ENCODE peak calls at places on chromosomes 4 and X, in four cellular contexts. V is H1, M is suprapubic skin, X is fibroblast of lung. I is an unnamed sample.

GRCh38 chrX:109537324-109537665 is 651 bp downstream of the NXT2 start:
- DNase-seq in M (peak; percentile 65), V (no peak), X (peak; percentile 78), I (peak; percentile 48)

GRCh38 chr4:2256156-2256731 is 5.7 kb downstream of the MXD4 start:
- DNase-seq in M (peak; percentile 60), V (no peak), X (no peak), I (peak; percentile 36)

GRCh38 chr4:54497947-54498346 is 159.8 kb upstream of the KIT start:
- DNase-seq in M (no peak), V (no peak), X (no peak), I (no peak)

GRCh38 chr4:77785669-77786068 is 33.5 kb downstream of the CNOT6L start:
- DNase-seq in V (no peak), M (no peak), X (no peak), I (no peak)

GRCh38 chrX:42248226-42248625 is 324.9 kb upstream of the CASK start:
- DNase-seq in M (no peak), V (no peak), X (no peak), I (no peak)

GRCh38 chr4:182808673-182809416 is 108.3 kb downstream of the DCTD start:
- DNase-seq in X (no peak), V (no peak), M (no peak), I (no peak)

GRCh38 chr4:176193898-176194297 is 1.5 kb downstream of the SPATA4 start:
- DNase-seq in X (peak; percentile 65), V (no peak), M (no peak), I (no peak)

GRCh38 chrX:44344194-44344593 is 722 bp upstream of the EFHC2 start:
- DNase-seq in V (no peak), X (no peak), M (no peak), I (peak; percentile 6)

GRCh38 chrX:52425710-52426245 is 57.0 kb downstream of the XAGE2 start:
- DNase-seq in M (no peak), X (peak; percentile 24), V (no peak), I (no peak)

GRCh38 chrX:134717698-134718328 is 59.5 kb upstream of the PLAC1 start:
- DNase-seq in X (no peak), M (no peak), V (no peak), I (no peak)

GRCh38 chr4:154313004-154313587 is 178.5 kb downstream of the DCHS2 start:
- DNase-seq in V (no peak), X (no peak), M (no peak), I (no peak)

GRCh38 chr4:46196086-46196485 is 72.2 kb upstream of the GABRG1 start:
- DNase-seq in V (no peak), X (no peak), M (no peak), I (no peak)

GRCh38 chr4:72827968-72828367 is 241.5 kb downstream of the COX18 start:
- DNase-seq in M (no peak), V (no peak), X (no peak), I (no peak)

GRCh38 chr4:87679449-87680169 is 29.5 kb downstream of the DMP1 start:
- DNase-seq in X (peak; percentile 73), M (no peak), V (peak; percentile 47), I (peak; percentile 30)

GRCh38 chrX:129697204-129697829 is 41.5 kb upstream of the XPNPEP2 start:
- DNase-seq in M (no peak), V (no peak), X (no peak), I (no peak)

GRCh38 chr4:101259876-101260275 is 87.5 kb downstream of the PPP3CA start:
- DNase-seq in M (no peak), X (peak; percentile 19), V (no peak), I (no peak)

GRCh38 chrX:140918398-140919043 is 83.9 kb upstream of the SPANXB1 start:
- DNase-seq in V (peak; percentile 34), X (peak; percentile 70), M (no peak), I (peak; percentile 44)

GRCh38 chrX:130079824-130080406 is 30.4 kb downstream of the ELF4 start:
- DNase-seq in M (no peak), X (peak; percentile 78), V (no peak), I (peak; percentile 85)

GRCh38 chr4:80007745-80008149 is 65.3 kb downstream of the ANTXR2 start:
- DNase-seq in M (no peak), X (no peak), V (no peak), I (no peak)

GRCh38 chrX:151974336-151975227 is at the start of gene GABRE:
- DNase-seq in X (no peak), V (no peak), M (peak; percentile 74), I (peak; percentile 43)

GRCh38 chrX:16138108-16138427 is 14.7 kb downstream of the GRPR start:
- DNase-seq in M (no peak), X (no peak), V (no peak), I (no peak)

GRCh38 chr4:141501931-141502330 is 134.5 kb upstream of the IL15 start:
- DNase-seq in M (no peak), V (no peak), X (peak; percentile 21), I (no peak)

GRCh38 chr4:176654565-176655216 is 138.0 kb downstream of the VEGFC start:
- DNase-seq in X (no peak), V (no peak), M (no peak), I (no peak)

GRCh38 chrX:129618997-129619396 is 35.8 kb downstream of the APLN start:
- DNase-seq in V (no peak), M (no peak), X (no peak), I (no peak)

GRCh38 chr4:787561-787981 is 38.4 kb downstream of the CPLX1 start:
- DNase-seq in M (no peak), V (no peak), X (no peak), I (no peak)

GRCh38 chr4:121072836-121073362 is 564 bp upstream of the NDNF start:
- DNase-seq in M (no peak), X (no peak), V (no peak), I (no peak)

GRCh38 chr4:87985097-87985886 is 9.8 kb downstream of the SPP1 start:
- DNase-seq in M (no peak), X (peak; percentile 43), V (no peak), I (peak; percentile 85)

GRCh38 chr4:23680616-23681518 is 209.0 kb downstream of the PPARGC1A start:
- DNase-seq in V (no peak), X (peak; percentile 45), M (no peak), I (no peak)

GRCh38 chr4:125314676-125315570 is at the start of gene FAT4:
- DNase-seq in V (peak; percentile 81), X (peak; percentile 99), M (peak; percentile 96), I (peak; percentile 94)

GRCh38 chrX:14670819-14671218 is 141.5 kb downstream of the GLRA2 start:
- DNase-seq in X (no peak), V (no peak), M (no peak), I (no peak)
- H3K4me1 ChIP-seq in X (peaks cover 3% of the 10 kb centered on the region), V (no peaks in the 10 kb centered on the region), M (no peaks in the 10 kb centered on the region), I (no peaks in the 10 kb centered on the region)

GRCh38 chrX:150324035-150324728 is 38.9 kb upstream of the MAMLD1 start:
- DNase-seq in V (no peak), X (peak; percentile 73), M (no peak), I (peak; percentile 53)
- H3K27ac ChIP-seq in V (no peak overlapping the region), X (no peak overlapping the region), M (no peak overlapping the region), I (no peak overlapping the region)

GRCh38 chrX:120361906-120362305 is at the start of gene ATP1B4:
- DNase-seq in X (no peak), M (no peak), V (no peak), I (no peak)
- H3K4me1 ChIP-seq in X (no peaks in the 10 kb centered on the region), M (no peaks in the 10 kb centered on the region), V (no peaks in the 10 kb centered on the region), I (no peaks in the 10 kb centered on the region)

GRCh38 chr4:7978489-7978888 is 38.8 kb upstream of the AFAP1 start:
- DNase-seq in V (no peak), M (no peak), X (no peak), I (no peak)

GRCh38 chr4:7981738-7982394 is 42.2 kb upstream of the AFAP1 start:
- DNase-seq in M (no peak), V (no peak), X (no peak), I (no peak)

GRCh38 chr4:7978907-7979651 is 39.4 kb upstream of the AFAP1 start:
- DNase-seq in V (no peak), X (no peak), M (no peak), I (no peak)

GRCh38 chr4:7979652-7979968 is 39.9 kb upstream of the AFAP1 start:
- DNase-seq in V (no peak), X (no peak), M (no peak), I (no peak)

GRCh38 chr4:7980036-7980435 is 40.4 kb upstream of the AFAP1 start:
- DNase-seq in X (no peak), M (no peak), V (no peak), I (no peak)
- H3K27ac ChIP-seq in X (no peak overlapping the region), M (no peak overlapping the region), V (no peak overlapping the region), I (no peak overlapping the region)

GRCh38 chr4:139082750-139083532 is 67.4 kb downstream of the NOCT start:
- DNase-seq in X (peak; percentile 98), V (peak; percentile 91), M (peak; percentile 98), I (peak; percentile 96)

GRCh38 chr4:139078926-139079325 is 63.3 kb downstream of the NOCT start:
- DNase-seq in X (no peak), M (no peak), V (no peak), I (no peak)

GRCh38 chr4:139076016-139076744 is 60.6 kb downstream of the NOCT start:
- DNase-seq in V (no peak), M (no peak), X (no peak), I (no peak)

GRCh38 chr4:139077567-139078355 is 62.2 kb downstream of the NOCT start:
- DNase-seq in M (no peak), X (no peak), V (no peak), I (no peak)
- H3K4me1 ChIP-seq in M (peaks cover 42% of the 10 kb centered on the region), X (peaks cover 2% of the 10 kb centered on the region), V (peaks cover 3% of the 10 kb centered on the region), I (peaks cover 11% of the 10 kb centered on the region)

GRCh38 chr4:10116625-10117423 is at the start of gene WDR1:
- DNase-seq in M (peak; percentile 97), X (peak; percentile 95), V (peak; percentile 77), I (peak; percentile 96)

GRCh38 chr4:10117424-10118354 is 1.1 kb upstream of the WDR1 start:
- DNase-seq in M (no peak), V (no peak), X (peak; percentile 52), I (no peak)

GRCh38 chr4:10119773-10120172 is 3.2 kb upstream of the WDR1 start:
- DNase-seq in M (no peak), X (no peak), V (no peak), I (no peak)

GRCh38 chr4:10119263-10119662 is 2.7 kb upstream of the WDR1 start:
- DNase-seq in V (no peak), X (no peak), M (no peak), I (no peak)

DNA sequence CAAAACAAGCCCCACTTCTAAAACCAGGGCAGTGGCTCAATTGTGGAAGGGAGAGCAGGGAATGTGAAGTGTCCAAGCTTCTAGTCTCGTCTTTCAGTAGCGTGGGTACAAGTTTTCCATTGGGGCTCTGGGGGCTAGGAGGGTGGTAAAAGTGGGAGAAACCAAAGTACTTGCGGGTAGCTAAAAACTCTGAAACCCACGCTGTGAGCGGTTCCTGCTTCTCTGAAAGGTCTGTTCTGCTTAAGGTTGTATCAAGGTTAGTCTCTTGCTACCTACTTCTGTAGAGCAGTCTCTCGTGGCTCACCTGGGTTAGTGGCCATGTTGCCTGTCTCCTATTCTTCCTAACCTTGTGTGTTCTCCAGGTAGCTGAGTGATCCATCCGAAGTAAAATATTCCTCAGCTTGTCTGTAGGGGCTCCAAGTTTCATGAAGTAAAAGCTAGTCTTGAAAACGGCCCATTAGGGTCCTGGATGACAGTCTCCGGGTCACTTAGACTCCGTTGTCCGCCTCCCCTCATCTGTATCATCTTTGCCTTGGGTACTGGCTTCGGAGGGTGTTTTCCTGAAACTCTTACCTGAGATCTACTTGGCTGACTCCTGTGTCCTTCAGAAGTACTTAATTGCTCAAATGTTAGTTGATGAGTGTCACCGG is 1.9 kb upstream of the WDR1 start:
- DNase-seq in M (no peak), V (no peak), X (no peak), I (no peak)
- H3K27ac ChIP-seq in M (no peak overlapping the region), V (peak overlapping the region; percentile 4), X (no peak overlapping the region), I (peak overlapping the region; percentile 92)

GRCh38 chr4:41590591-41590990 is 52.6 kb downstream of the LIMCH1 start:
- DNase-seq in X (no peak), V (no peak), M (no peak), I (no peak)
- H3K4me1 ChIP-seq in X (no peaks in the 10 kb centered on the region), V (no peaks in the 10 kb centered on the region), M (peaks cover 10% of the 10 kb centered on the region), I (peaks cover 3% of the 10 kb centered on the region)